ENCODE peak calls at places on chromosomes 3 and 15, in ten cellular contexts. One of them, this sample, is unnamed.
A peak's percentile ranks its signal among the peaks of the same experiment; 100 is the strongest.

GRCh38 chr15:43943511-43943910 is 116.7 kb downstream of the WDR76 start:
- DNase-seq in ovary: no peak
- DNase-seq in sigmoid colon: no peak
- DNase-seq in body of pancreas: no peak
- DNase-seq in breast epithelium: no peak
- DNase-seq in adrenal gland: no peak
- DNase-seq in esophagus squamous epithelium: no peak
- DNase-seq in upper lobe of left lung: no peak
- DNase-seq in spleen: no peak
- DNase-seq in tibial nerve: no peak
- DNase-seq in this sample: no peak

GRCh38 chr3:54541369-54541768 is 386.5 kb downstream of the LRTM1 start:
- DNase-seq in ovary: no peak
- DNase-seq in sigmoid colon: no peak
- DNase-seq in body of pancreas: no peak
- DNase-seq in breast epithelium: no peak
- DNase-seq in adrenal gland: no peak
- DNase-seq in esophagus squamous epithelium: no peak
- DNase-seq in upper lobe of left lung: no peak
- DNase-seq in spleen: no peak
- DNase-seq in tibial nerve: no peak
- DNase-seq in this sample: no peak

GRCh38 chr3:53506110-53506762 is 11.8 kb downstream of the CACNA1D start:
- DNase-seq in ovary: no peak
- DNase-seq in sigmoid colon: no peak
- DNase-seq in body of pancreas: no peak
- DNase-seq in breast epithelium: no peak
- DNase-seq in adrenal gland: no peak
- DNase-seq in esophagus squamous epithelium: no peak
- DNase-seq in upper lobe of left lung: no peak
- DNase-seq in spleen: no peak
- DNase-seq in tibial nerve: no peak
- DNase-seq in this sample: no peak

GRCh38 chr15:78308422-78309021 is 9.1 kb upstream of the SKIC8 start:
- DNase-seq in ovary: peak; percentile 63
- DNase-seq in sigmoid colon: peak; percentile 81
- DNase-seq in body of pancreas: peak; percentile 46
- DNase-seq in breast epithelium: no peak
- DNase-seq in adrenal gland: peak; percentile 62
- DNase-seq in esophagus squamous epithelium: no peak
- DNase-seq in upper lobe of left lung: peak; percentile 75
- DNase-seq in spleen: peak; percentile 83
- DNase-seq in tibial nerve: peak; percentile 51
- DNase-seq in this sample: peak; percentile 43

GRCh38 chr3:193815246-193816027 is 222.4 kb downstream of the OPA1 start:
- DNase-seq in ovary: no peak
- DNase-seq in sigmoid colon: no peak
- DNase-seq in body of pancreas: no peak
- DNase-seq in breast epithelium: no peak
- DNase-seq in adrenal gland: no peak
- DNase-seq in esophagus squamous epithelium: no peak
- DNase-seq in upper lobe of left lung: no peak
- DNase-seq in spleen: no peak
- DNase-seq in tibial nerve: no peak
- DNase-seq in this sample: no peak

GRCh38 chr3:64141476-64141875 is 83.8 kb downstream of the PRICKLE2 start:
- DNase-seq in ovary: no peak
- DNase-seq in sigmoid colon: no peak
- DNase-seq in body of pancreas: no peak
- DNase-seq in breast epithelium: no peak
- DNase-seq in adrenal gland: no peak
- DNase-seq in esophagus squamous epithelium: no peak
- DNase-seq in upper lobe of left lung: no peak
- DNase-seq in spleen: no peak
- DNase-seq in tibial nerve: no peak
- DNase-seq in this sample: no peak

GRCh38 chr3:171967932-171968678 is 71.3 kb upstream of the FNDC3B start:
- DNase-seq in ovary: no peak
- DNase-seq in sigmoid colon: no peak
- DNase-seq in body of pancreas: no peak
- DNase-seq in breast epithelium: no peak
- DNase-seq in adrenal gland: no peak
- DNase-seq in esophagus squamous epithelium: no peak
- DNase-seq in upper lobe of left lung: no peak
- DNase-seq in spleen: no peak
- DNase-seq in tibial nerve: no peak
- DNase-seq in this sample: no peak

GRCh38 chr3:104764499-104764898 is 602.2 kb upstream of the ALCAM start:
- DNase-seq in ovary: no peak
- DNase-seq in sigmoid colon: no peak
- DNase-seq in body of pancreas: no peak
- DNase-seq in breast epithelium: no peak
- DNase-seq in adrenal gland: no peak
- DNase-seq in esophagus squamous epithelium: no peak
- DNase-seq in upper lobe of left lung: no peak
- DNase-seq in spleen: no peak
- DNase-seq in tibial nerve: no peak
- DNase-seq in this sample: no peak

GRCh38 chr15:28051920-28052633 is 47.0 kb downstream of the OCA2 start:
- DNase-seq in ovary: no peak
- DNase-seq in sigmoid colon: no peak
- DNase-seq in body of pancreas: no peak
- DNase-seq in breast epithelium: no peak
- DNase-seq in adrenal gland: no peak
- DNase-seq in esophagus squamous epithelium: no peak
- DNase-seq in upper lobe of left lung: no peak
- DNase-seq in spleen: no peak
- DNase-seq in tibial nerve: no peak
- DNase-seq in this sample: no peak

GRCh38 chr3:52521881-52522650 is 11.6 kb downstream of the NT5DC2 start:
- DNase-seq in ovary: no peak
- DNase-seq in sigmoid colon: peak; percentile 46
- DNase-seq in body of pancreas: no peak
- DNase-seq in breast epithelium: no peak
- DNase-seq in adrenal gland: no peak
- DNase-seq in esophagus squamous epithelium: no peak
- DNase-seq in upper lobe of left lung: no peak
- DNase-seq in spleen: peak; percentile 59
- DNase-seq in tibial nerve: no peak
- DNase-seq in this sample: no peak

GRCh38 chr3:139934557-139935070 is 371 bp upstream of the CLSTN2 start:
- DNase-seq in ovary: peak; percentile 87
- DNase-seq in sigmoid colon: peak; percentile 73
- DNase-seq in body of pancreas: peak; percentile 58
- DNase-seq in breast epithelium: peak; percentile 58
- DNase-seq in adrenal gland: peak; percentile 65
- DNase-seq in esophagus squamous epithelium: no peak
- DNase-seq in upper lobe of left lung: peak; percentile 22
- DNase-seq in spleen: no peak
- DNase-seq in tibial nerve: no peak
- DNase-seq in this sample: peak; percentile 19

GRCh38 chr15:70799667-70800450 is 36.5 kb upstream of the UACA start:
- DNase-seq in ovary: peak; percentile 49
- DNase-seq in sigmoid colon: no peak
- DNase-seq in body of pancreas: no peak
- DNase-seq in breast epithelium: no peak
- DNase-seq in adrenal gland: no peak
- DNase-seq in esophagus squamous epithelium: no peak
- DNase-seq in upper lobe of left lung: peak; percentile 61
- DNase-seq in spleen: no peak
- DNase-seq in tibial nerve: peak; percentile 38
- DNase-seq in this sample: no peak

GRCh38 chr3:173750095-173750494 is 352.6 kb downstream of the NLGN1 start:
- DNase-seq in ovary: no peak
- DNase-seq in sigmoid colon: no peak
- DNase-seq in body of pancreas: no peak
- DNase-seq in breast epithelium: no peak
- DNase-seq in adrenal gland: no peak
- DNase-seq in esophagus squamous epithelium: no peak
- DNase-seq in upper lobe of left lung: no peak
- DNase-seq in spleen: no peak
- DNase-seq in tibial nerve: no peak
- DNase-seq in this sample: no peak

GRCh38 chr3:118228151-118228550 is 806.5 kb downstream of the IGSF11 start:
- DNase-seq in ovary: no peak
- DNase-seq in sigmoid colon: no peak
- DNase-seq in body of pancreas: no peak
- DNase-seq in breast epithelium: no peak
- DNase-seq in adrenal gland: no peak
- DNase-seq in esophagus squamous epithelium: no peak
- DNase-seq in upper lobe of left lung: no peak
- DNase-seq in spleen: no peak
- DNase-seq in tibial nerve: no peak
- DNase-seq in this sample: no peak

GRCh38 chr3:118231578-118231977 is 803.1 kb downstream of the IGSF11 start:
- DNase-seq in ovary: no peak
- DNase-seq in sigmoid colon: no peak
- DNase-seq in body of pancreas: no peak
- DNase-seq in breast epithelium: no peak
- DNase-seq in adrenal gland: no peak
- DNase-seq in esophagus squamous epithelium: no peak
- DNase-seq in upper lobe of left lung: no peak
- DNase-seq in spleen: no peak
- DNase-seq in tibial nerve: no peak
- DNase-seq in this sample: no peak
- H3K9me3 ChIP-seq in ovary: no peaks in the 10 kb centered on the region
- H3K9me3 ChIP-seq in sigmoid colon: no peaks in the 10 kb centered on the region
- H3K9me3 ChIP-seq in body of pancreas: no peaks in the 10 kb centered on the region
- H3K9me3 ChIP-seq in breast epithelium: no peaks in the 10 kb centered on the region
- H3K9me3 ChIP-seq in adrenal gland: no peaks in the 10 kb centered on the region
- H3K9me3 ChIP-seq in esophagus squamous epithelium: no peaks in the 10 kb centered on the region
- H3K9me3 ChIP-seq in upper lobe of left lung: no peaks in the 10 kb centered on the region
- H3K9me3 ChIP-seq in spleen: peaks cover 3% of the 10 kb centered on the region
- H3K9me3 ChIP-seq in tibial nerve: no peaks in the 10 kb centered on the region
- H3K9me3 ChIP-seq in this sample: no peaks in the 10 kb centered on the region

GRCh38 chr15:88901713-88902490 is 6.6 kb upstream of the HAPLN3 start:
- DNase-seq in ovary: no peak
- DNase-seq in sigmoid colon: no peak
- DNase-seq in body of pancreas: no peak
- DNase-seq in breast epithelium: no peak
- DNase-seq in adrenal gland: no peak
- DNase-seq in esophagus squamous epithelium: no peak
- DNase-seq in upper lobe of left lung: no peak
- DNase-seq in spleen: peak; percentile 43
- DNase-seq in tibial nerve: no peak
- DNase-seq in this sample: no peak
- H3K36me3 ChIP-seq in ovary: no peaks in the 10 kb centered on the region
- H3K36me3 ChIP-seq in sigmoid colon: no peaks in the 10 kb centered on the region
- H3K36me3 ChIP-seq in body of pancreas: no peaks in the 10 kb centered on the region
- H3K36me3 ChIP-seq in breast epithelium: no peaks in the 10 kb centered on the region
- H3K36me3 ChIP-seq in adrenal gland: no peaks in the 10 kb centered on the region
- H3K36me3 ChIP-seq in esophagus squamous epithelium: peaks cover 72% of the 10 kb centered on the region
- H3K36me3 ChIP-seq in upper lobe of left lung: peaks cover 61% of the 10 kb centered on the region
- H3K36me3 ChIP-seq in spleen: peaks cover 21% of the 10 kb centered on the region
- H3K36me3 ChIP-seq in tibial nerve: no peaks in the 10 kb centered on the region
- H3K36me3 ChIP-seq in this sample: peaks cover 80% of the 10 kb centered on the region

GRCh38 chr3:150409125-150409526 is 1.0 kb downstream of the TSC22D2 start:
- DNase-seq in ovary: no peak
- DNase-seq in sigmoid colon: no peak
- DNase-seq in body of pancreas: no peak
- DNase-seq in breast epithelium: no peak
- DNase-seq in adrenal gland: no peak
- DNase-seq in esophagus squamous epithelium: peak; percentile 35
- DNase-seq in upper lobe of left lung: no peak
- DNase-seq in spleen: no peak
- DNase-seq in tibial nerve: no peak
- DNase-seq in this sample: peak; percentile 19

GRCh38 chr3:150411106-150411460 is 3.0 kb downstream of the TSC22D2 start:
- DNase-seq in ovary: no peak
- DNase-seq in sigmoid colon: no peak
- DNase-seq in body of pancreas: no peak
- DNase-seq in breast epithelium: no peak
- DNase-seq in adrenal gland: no peak
- DNase-seq in esophagus squamous epithelium: no peak
- DNase-seq in upper lobe of left lung: no peak
- DNase-seq in spleen: no peak
- DNase-seq in tibial nerve: no peak
- DNase-seq in this sample: no peak

GRCh38 chr3:150410311-150411105 is 2.4 kb downstream of the TSC22D2 start:
- DNase-seq in ovary: peak; percentile 53
- DNase-seq in sigmoid colon: peak; percentile 75
- DNase-seq in body of pancreas: peak; percentile 58
- DNase-seq in breast epithelium: peak; percentile 54
- DNase-seq in adrenal gland: peak; percentile 58
- DNase-seq in esophagus squamous epithelium: no peak
- DNase-seq in upper lobe of left lung: peak; percentile 66
- DNase-seq in spleen: peak; percentile 91
- DNase-seq in tibial nerve: no peak
- DNase-seq in this sample: peak; percentile 54

GRCh38 chr3:150408232-150409124 is at the start of gene TSC22D2:
- DNase-seq in ovary: peak; percentile 90
- DNase-seq in sigmoid colon: peak; percentile 95
- DNase-seq in body of pancreas: peak; percentile 88
- DNase-seq in breast epithelium: peak; percentile 97
- DNase-seq in adrenal gland: peak; percentile 90
- DNase-seq in esophagus squamous epithelium: peak; percentile 78
- DNase-seq in upper lobe of left lung: peak; percentile 93
- DNase-seq in spleen: peak; percentile 99
- DNase-seq in tibial nerve: peak; percentile 80
- DNase-seq in this sample: peak; percentile 93

DNA sequence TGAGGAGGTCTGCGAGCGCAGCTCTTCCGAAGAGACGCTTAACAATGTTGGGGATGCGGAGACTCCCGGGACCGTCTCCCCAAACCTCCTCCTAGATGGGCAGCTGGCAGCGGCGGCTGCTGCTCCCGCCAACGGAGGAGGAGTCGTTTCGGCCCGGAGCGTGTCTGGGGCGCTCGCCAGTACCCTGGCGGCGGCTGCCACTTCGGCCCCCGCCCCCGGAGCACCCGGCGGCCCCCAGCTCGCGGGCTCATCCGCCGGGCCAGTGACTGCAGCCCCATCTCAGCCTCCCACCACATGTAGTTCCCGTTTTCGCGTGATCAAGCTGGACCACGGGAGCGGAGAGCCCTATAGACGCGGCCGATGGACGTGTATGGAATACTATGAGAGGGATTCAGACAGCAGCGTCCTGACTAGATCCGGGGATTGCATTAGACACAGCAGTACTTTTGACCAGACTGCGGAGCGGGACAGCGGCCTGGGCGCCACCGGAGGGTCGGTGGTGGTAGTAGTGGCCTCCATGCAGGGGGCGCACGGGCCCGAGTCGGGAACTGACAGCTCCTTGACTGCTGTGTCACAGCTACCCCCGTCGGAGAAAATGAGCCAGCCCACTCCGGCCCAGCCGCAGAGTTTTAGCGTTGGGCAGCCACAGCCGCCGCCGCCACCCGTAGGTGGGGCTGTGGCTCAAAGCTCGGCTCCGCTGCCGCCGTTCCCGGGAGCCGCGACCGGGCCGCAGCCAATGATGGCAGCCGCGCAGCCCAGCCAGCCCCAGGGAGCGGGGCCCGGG is 1.6 kb downstream of the TSC22D2 start:
- DNase-seq in ovary: peak; percentile 80
- DNase-seq in sigmoid colon: peak; percentile 90
- DNase-seq in body of pancreas: peak; percentile 80
- DNase-seq in breast epithelium: peak; percentile 81
- DNase-seq in adrenal gland: peak; percentile 80
- DNase-seq in esophagus squamous epithelium: peak; percentile 21
- DNase-seq in upper lobe of left lung: peak; percentile 86
- DNase-seq in spleen: peak; percentile 95
- DNase-seq in tibial nerve: peak; percentile 43
- DNase-seq in this sample: peak; percentile 74
- TF ChIP-seq POLR2A in ovary: no peak
- TF ChIP-seq POLR2A in sigmoid colon: peak; percentile 19
- TF ChIP-seq POLR2A in body of pancreas: peak; percentile 86
- TF ChIP-seq POLR2A in breast epithelium: no peak
- TF ChIP-seq POLR2A in adrenal gland: peak; percentile 40
- TF ChIP-seq POLR2A in esophagus squamous epithelium: peak; percentile 44
- TF ChIP-seq POLR2A in upper lobe of left lung: no peak
- TF ChIP-seq POLR2A in spleen: no peak
- TF ChIP-seq POLR2A in tibial nerve: peak; percentile 31
- TF ChIP-seq POLR2A in this sample: peak; percentile 59

GRCh38 chr15:22257047-22257667 is 176.8 kb downstream of the OR4M2 start:
- DNase-seq in ovary: no peak
- DNase-seq in sigmoid colon: no peak
- DNase-seq in body of pancreas: no peak
- DNase-seq in breast epithelium: no peak
- DNase-seq in adrenal gland: no peak
- DNase-seq in esophagus squamous epithelium: no peak
- DNase-seq in upper lobe of left lung: no peak
- DNase-seq in spleen: peak; percentile 71
- DNase-seq in tibial nerve: no peak
- DNase-seq in this sample: no peak
- H3K9me3 ChIP-seq in ovary: no peaks in the 10 kb centered on the region
- H3K9me3 ChIP-seq in sigmoid colon: no peaks in the 10 kb centered on the region
- H3K9me3 ChIP-seq in body of pancreas: no peaks in the 10 kb centered on the region
- H3K9me3 ChIP-seq in breast epithelium: no peaks in the 10 kb centered on the region
- H3K9me3 ChIP-seq in adrenal gland: no peaks in the 10 kb centered on the region
- H3K9me3 ChIP-seq in esophagus squamous epithelium: peaks cover 16% of the 10 kb centered on the region
- H3K9me3 ChIP-seq in upper lobe of left lung: no peaks in the 10 kb centered on the region
- H3K9me3 ChIP-seq in spleen: no peaks in the 10 kb centered on the region
- H3K9me3 ChIP-seq in tibial nerve: no peaks in the 10 kb centered on the region
- H3K9me3 ChIP-seq in this sample: no peaks in the 10 kb centered on the region

This sample was measured in gastrocnemius medialis.